ENCODE peak calls at places on chromosome 17, in ten cellular contexts. E is fibroblast of the aortic adventitia, K is T-helper 2 cell, Y is esophagus squamous epithelium, D is MM.1S, X is NCI-H2107, R is WERI-Rb-1, B is left lung, L is nephron progenitor cell, V is left ventricle myocardium superior. T is an unnamed sample.

GRCh38 chr17:37019117-37019744 is 70.5 kb downstream of the AATF start:
- DNase-seq in E (no peak), K (no peak), Y (no peak), D (no peak), X (peak; percentile 9), R (no peak), B (no peak), L (no peak), V (no peak), T (no peak)

GRCh38 chr17:81097134-81097942 is 62.4 kb downstream of the BAIAP2 start:
- DNase-seq in E (peak; percentile 78), K (no peak), Y (no peak), D (no peak), X (no peak), R (peak; percentile 86), B (peak; percentile 81), L (peak; percentile 88), V (peak; percentile 89), T (peak; percentile 78)

GRCh38 chr17:2924211-2924610 is 128.0 kb downstream of the RAP1GAP2 start:
- DNase-seq in E (peak; percentile 18), K (no peak), Y (no peak), D (no peak), X (no peak), R (no peak), B (no peak), L (no peak), V (no peak), T (no peak)

GRCh38 chr17:76147211-76148014 is 6.4 kb upstream of the FOXJ1 start:
- DNase-seq in E (peak; percentile 59), K (no peak), Y (no peak), D (no peak), X (no peak), R (no peak), B (no peak), L (no peak), V (no peak), T (no peak)

GRCh38 chr17:76088868-76089576 is 10.0 kb downstream of the ZACN start:
- DNase-seq in E (no peak), K (no peak), Y (no peak), D (no peak), X (no peak), R (no peak), B (no peak), L (no peak), V (no peak), T (no peak)

GRCh38 chr17:58378895-58379824 is 27.2 kb upstream of the SUPT4H1 start:
- DNase-seq in E (no peak), K (no peak), Y (no peak), D (no peak), X (no peak), R (no peak), B (no peak), L (no peak), V (no peak), T (no peak)

GRCh38 chr17:35890774-35891155 is 10.6 kb upstream of the CCL5 start:
- DNase-seq in E (no peak), K (no peak), Y (no peak), D (no peak), X (peak; percentile 89), R (no peak), B (no peak), L (no peak), V (no peak), T (no peak)

GRCh38 chr17:70636517-70637133 is 467.3 kb downstream of the KCNJ2 start:
- DNase-seq in E (peak; percentile 59), K (no peak), Y (no peak), D (peak; percentile 42), X (peak; percentile 15), R (no peak), B (no peak), L (no peak), V (no peak), T (peak; percentile 8)

GRCh38 chr17:48351916-48352332 is 78.1 kb downstream of the SKAP1 start:
- DNase-seq in E (peak; percentile 76), K (no peak), Y (no peak), D (peak; percentile 47), X (no peak), R (no peak), B (no peak), L (no peak), V (no peak), T (no peak)

GRCh38 chr17:2081564-2081963 is 26.7 kb downstream of the HIC1 start:
- DNase-seq in E (no peak), K (no peak), Y (no peak), D (no peak), X (no peak), R (no peak), B (no peak), L (no peak), V (no peak), T (no peak)

GRCh38 chr17:44187131-44187899 is 543 bp downstream of the TMUB2 start:
- DNase-seq in E (peak; percentile 63), K (peak; percentile 50), Y (no peak), D (peak; percentile 26), X (peak; percentile 64), R (no peak), B (no peak), L (no peak), V (no peak), T (no peak)

GRCh38 chr17:63827801-63828221 is 348 bp upstream of the FTSJ3 start:
- DNase-seq in E (no peak), K (no peak), Y (no peak), D (peak; percentile 14), X (no peak), R (no peak), B (no peak), L (no peak), V (no peak), T (no peak)

GRCh38 chr17:9086577-9086976 is 65.3 kb downstream of the NTN1 start:
- DNase-seq in E (no peak), K (no peak), Y (no peak), D (no peak), X (no peak), R (no peak), B (no peak), L (no peak), V (no peak), T (no peak)

GRCh38 chr17:81519284-81520020 is 6.9 kb upstream of the ACTG1 start:
- DNase-seq in E (no peak), K (peak; percentile 71), Y (no peak), D (peak; percentile 77), X (peak; percentile 78), R (no peak), B (peak; percentile 72), L (peak; percentile 56), V (peak; percentile 57), T (no peak)

GRCh38 chr17:39769974-39770587 is 32.3 kb downstream of the GRB7 start:
- DNase-seq in E (peak; percentile 56), K (peak; percentile 24), Y (no peak), D (peak; percentile 76), X (peak; percentile 77), R (no peak), B (no peak), L (no peak), V (no peak), T (no peak)

GRCh38 chr17:9844153-9844552 is 18.4 kb downstream of the GLP2R start:
- DNase-seq in E (no peak), K (no peak), Y (no peak), D (no peak), X (no peak), R (no peak), B (no peak), L (no peak), V (peak; percentile 50), T (no peak)

GRCh38 chr17:64343833-64344637 is 46.6 kb downstream of the PECAM1 start:
- DNase-seq in E (peak; percentile 76), K (no peak), Y (no peak), D (peak; percentile 38), X (no peak), R (no peak), B (peak; percentile 90), L (peak; percentile 19), V (peak; percentile 76), T (peak; percentile 30)

GRCh38 chr17:50167371-50167770 is 1.6 kb downstream of the SGCA start:
- DNase-seq in E (no peak), K (no peak), Y (no peak), D (no peak), X (no peak), R (no peak), B (no peak), L (no peak), V (no peak), T (no peak)

GRCh38 chr17:74442670-74443515 is 11.0 kb downstream of the GPRC5C start:
- DNase-seq in E (peak; percentile 22), K (no peak), Y (no peak), D (no peak), X (peak; percentile 75), R (no peak), B (peak; percentile 89), L (peak; percentile 75), V (peak; percentile 97), T (no peak)

GRCh38 chr17:55327225-55328088 is 62.7 kb downstream of the HLF start:
- DNase-seq in E (no peak), K (no peak), Y (no peak), D (no peak), X (no peak), R (no peak), B (no peak), L (no peak), V (no peak), T (no peak)

GRCh38 chr17:34178047-34178446 is 77.0 kb upstream of the CCL2 start:
- DNase-seq in E (no peak), K (no peak), Y (no peak), D (no peak), X (no peak), R (no peak), B (no peak), L (no peak), V (no peak), T (no peak)

GRCh38 chr17:43644081-43644480 is 17.6 kb downstream of the MEOX1 start:
- DNase-seq in E (no peak), K (no peak), Y (no peak), D (no peak), X (no peak), R (no peak), B (no peak), L (no peak), V (no peak), T (no peak)

GRCh38 chr17:78624461-78625216 is 47.4 kb upstream of the DNAH17 start:
- DNase-seq in E (no peak), K (no peak), Y (no peak), D (no peak), X (no peak), R (peak; percentile 89), B (no peak), L (no peak), V (no peak), T (no peak)

GRCh38 chr17:76548378-76549214 is 8.8 kb downstream of the PRCD start:
- DNase-seq in E (no peak), K (no peak), Y (no peak), D (no peak), X (no peak), R (no peak), B (no peak), L (no peak), V (no peak), T (no peak)

GRCh38 chr17:42759982-42760651 is 910 bp upstream of the RAMP2 start:
- DNase-seq in E (no peak), K (no peak), Y (no peak), D (peak; percentile 40), X (no peak), R (no peak), B (no peak), L (no peak), V (no peak), T (no peak)

GRCh38 chr17:59355695-59356323 is 24.4 kb downstream of the YPEL2 start:
- DNase-seq in E (no peak), K (no peak), Y (no peak), D (no peak), X (no peak), R (no peak), B (no peak), L (no peak), V (no peak), T (no peak)

T was measured in endothelial cell.